ENCODE peak calls at places on chromosome 19, in eight cellular contexts. D, R, U, J, P, N, E and F are unnamed samples.

GRCh38 chr19:29745253-29745652 is 30.2 kb upstream of the C19orf12 start:
- DNase-seq in N (no peak), U (no peak), E (no peak), D (no peak), J (no peak), R (no peak), P (no peak), F (no peak)

GRCh38 chr19:50224986-50225747 is 21.7 kb downstream of the MYH14 start:
- DNase-seq in N (no peak), E (no peak), P (no peak), D (no peak), J (no peak), U (no peak), R (no peak), F (no peak)

GRCh38 chr19:56837004-56837403 is 3.5 kb downstream of the PEG3 start:
- DNase-seq in R (no peak), N (no peak), D (no peak), U (no peak), P (no peak), J (no peak), E (no peak), F (no peak)

GRCh38 chr19:3479177-3479818 is 1.0 kb downstream of the SMIM24 start:
- DNase-seq in N (peak; percentile 65), J (peak; percentile 84), E (peak; percentile 64), U (no peak), R (no peak), P (no peak), D (no peak), F (peak; percentile 69)

GRCh38 chr19:47417746-47418594 is 1.4 kb downstream of the MEIS3 start:
- DNase-seq in E (no peak), J (no peak), R (peak; percentile 8), N (no peak), U (no peak), P (no peak), D (no peak), F (no peak)

GRCh38 chr19:33248954-33249613 is 23.4 kb upstream of the SLC7A10 start:
- DNase-seq in E (no peak), P (no peak), U (no peak), J (peak; percentile 46), R (no peak), D (no peak), N (no peak), F (no peak)

GRCh38 chr19:10718205-10719196 is 622 bp downstream of the DNM2 start:
- DNase-seq in P (no peak), U (no peak), J (peak; percentile 48), N (no peak), E (peak; percentile 68), R (peak; percentile 8), D (no peak), F (peak; percentile 55)

GRCh38 chr19:12884926-12885748 is 1.9 kb downstream of the KLF1 start:
- DNase-seq in R (peak; percentile 16), J (peak; percentile 98), U (peak; percentile 70), P (peak; percentile 74), D (no peak), E (peak; percentile 89), N (peak; percentile 73), F (peak; percentile 80)

DNA sequence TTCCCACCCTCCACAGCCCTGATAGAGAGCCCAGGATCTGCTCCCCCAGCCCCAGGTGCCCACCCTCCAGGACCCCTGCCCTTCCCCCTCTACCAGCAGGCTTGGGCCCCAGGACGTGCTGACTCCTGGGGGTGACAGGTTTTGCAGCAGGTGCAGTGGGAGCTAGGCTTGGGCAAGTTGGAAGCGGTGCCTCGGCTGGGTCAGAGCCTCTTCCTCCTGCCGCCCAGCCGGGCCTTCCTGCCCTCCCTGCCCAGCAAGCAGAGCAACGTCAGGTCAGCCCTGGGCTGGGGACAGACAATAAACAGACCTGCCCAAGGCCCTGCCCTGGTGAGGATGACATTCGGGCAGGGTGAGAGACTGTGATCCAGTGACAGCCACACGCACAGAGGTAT is 9.2 kb upstream of the NCCRP1 start:
- DNase-seq in D (no peak), N (no peak), E (no peak), R (no peak), P (no peak), J (no peak), U (no peak), F (no peak)
- TF ChIP-seq CTCF in D (no peak), N (no peak), E (no peak), R (no peak), P (no peak), J (peak; percentile 56), U (no peak), F (no peak)

GRCh38 chr19:35848486-35848885 is 3.8 kb downstream of the NPHS1 start:
- DNase-seq in U (no peak), J (no peak), N (no peak), P (no peak), R (no peak), E (no peak), D (no peak), F (no peak)

GRCh38 chr19:35853038-35853756 is 893 bp upstream of the NPHS1 start:
- DNase-seq in P (no peak), J (no peak), E (no peak), U (no peak), R (no peak), N (no peak), D (no peak), F (no peak)

GRCh38 chr19:35848919-35849505 is 3.3 kb downstream of the NPHS1 start:
- DNase-seq in P (no peak), J (no peak), R (no peak), U (no peak), N (no peak), D (no peak), E (no peak), F (no peak)

GRCh38 chr19:35852029-35852780 is at the start of gene NPHS1:
- DNase-seq in E (no peak), U (no peak), D (no peak), R (no peak), P (no peak), N (no peak), J (no peak), F (no peak)

GRCh38 chr19:35851213-35852028 is 883 bp downstream of the NPHS1 start:
- DNase-seq in N (no peak), P (no peak), E (no peak), J (peak; percentile 59), U (no peak), D (no peak), R (no peak), F (no peak)
- TF ChIP-seq CTCF in N (no peak), P (no peak), E (no peak), J (peak; percentile 19), U (no peak), D (no peak), R (no peak), F (no peak)

GRCh38 chr19:30924670-30925069 is 424.6 kb downstream of the TSHZ3 start:
- DNase-seq in J (no peak), U (no peak), R (no peak), N (no peak), D (no peak), E (no peak), P (no peak), F (no peak)

GRCh38 chr19:30920238-30920637 is 429.0 kb downstream of the TSHZ3 start:
- DNase-seq in E (no peak), U (no peak), R (no peak), D (no peak), J (no peak), P (no peak), N (no peak), F (no peak)

GRCh38 chr19:30923096-30923495 is 426.1 kb downstream of the TSHZ3 start:
- DNase-seq in J (no peak), P (no peak), E (no peak), U (no peak), R (no peak), N (no peak), D (no peak), F (no peak)

DNA sequence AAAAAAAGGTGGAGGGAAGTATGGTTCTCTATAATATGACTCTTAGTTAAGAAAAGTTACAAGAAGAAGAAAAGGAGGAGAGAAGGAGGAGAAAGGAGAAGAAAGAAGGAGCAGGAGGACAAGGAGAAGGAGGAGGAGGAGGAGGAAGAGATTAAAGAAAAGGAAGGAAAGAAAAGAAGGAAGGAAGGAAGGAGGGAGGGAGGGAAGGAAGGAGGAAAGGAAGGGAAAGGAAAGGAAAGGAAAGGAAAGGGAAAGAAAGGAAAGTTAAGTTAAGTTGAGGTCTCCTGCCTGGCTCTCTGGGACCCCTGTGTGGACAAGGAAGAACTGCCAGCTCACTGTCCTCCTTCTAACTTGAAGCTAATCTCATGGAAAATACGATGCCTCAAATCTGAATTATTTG is 429.5 kb downstream of the TSHZ3 start:
- DNase-seq in R (no peak), E (no peak), D (no peak), N (no peak), P (no peak), U (no peak), J (no peak), F (no peak)
- TF ChIP-seq CTCF in R (no peak), E (no peak), D (no peak), N (no peak), P (no peak), U (no peak), J (no peak), F (no peak)

GRCh38 chr19:16442386-16443276 is 29.1 kb downstream of the EPS15L1 start:
- DNase-seq in N (no peak), D (no peak), P (no peak), E (no peak), R (no peak), J (no peak), U (no peak), F (no peak)

GRCh38 chr19:16444273-16444597 is 27.5 kb downstream of the EPS15L1 start:
- DNase-seq in J (no peak), E (peak; percentile 43), D (no peak), P (no peak), R (no peak), U (no peak), N (no peak), F (no peak)

GRCh38 chr19:16446108-16447014 is 25.4 kb downstream of the EPS15L1 start:
- DNase-seq in J (no peak), U (no peak), D (no peak), E (peak; percentile 90), N (peak; percentile 71), P (no peak), R (no peak), F (peak; percentile 65)

GRCh38 chr19:16447015-16447384 is 24.8 kb downstream of the EPS15L1 start:
- DNase-seq in D (peak; percentile 57), N (peak; percentile 79), E (peak; percentile 89), U (peak; percentile 75), J (peak; percentile 77), R (peak; percentile 83), P (peak; percentile 92), F (peak; percentile 68)

DNA sequence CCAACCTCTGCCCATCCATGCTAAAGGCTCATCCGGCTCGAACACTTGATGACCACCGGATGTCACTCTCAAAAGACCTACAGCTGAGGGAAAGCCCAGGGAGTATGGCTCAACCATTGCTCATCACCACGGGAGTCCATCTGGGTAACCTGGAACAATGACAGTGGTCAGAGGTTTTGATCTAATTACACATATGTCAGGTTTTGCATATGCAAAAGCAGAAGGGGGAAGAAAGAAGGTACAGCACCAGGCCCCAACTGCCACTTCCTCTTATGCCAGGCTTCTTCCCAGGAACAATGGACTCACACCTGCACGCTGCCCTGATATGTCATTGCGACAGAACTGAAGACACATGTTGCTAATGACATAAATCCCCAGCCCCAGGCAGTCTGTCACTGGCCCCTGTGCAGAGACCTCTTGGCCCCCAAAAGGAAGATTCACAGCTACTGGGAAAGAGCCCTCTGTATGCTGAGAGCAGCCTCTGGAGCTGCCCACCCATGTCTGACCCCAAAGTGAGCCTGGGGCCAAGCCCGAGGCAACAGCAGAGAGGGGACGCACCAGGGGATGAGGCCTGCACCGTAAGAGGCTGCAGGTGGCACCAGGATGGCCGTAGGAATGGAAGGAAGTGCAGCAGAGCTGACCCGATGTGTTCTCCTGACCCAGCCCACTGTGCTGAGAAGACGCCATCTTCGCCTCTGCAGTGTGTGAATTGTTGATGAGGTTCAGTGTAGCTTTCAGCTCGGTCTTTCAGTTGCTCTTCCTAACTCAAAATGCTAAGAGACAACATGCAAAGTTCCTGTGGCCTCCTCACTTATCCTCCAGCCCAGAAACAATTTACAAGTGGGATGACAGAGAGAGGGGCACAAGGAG is 26.3 kb downstream of the EPS15L1 start:
- DNase-seq in N (peak; percentile 76), E (peak; percentile 86), J (peak; percentile 22), R (peak; percentile 44), U (no peak), D (no peak), P (no peak), F (peak; percentile 69)
- TF ChIP-seq CTCF in N (no peak), E (no peak), J (no peak), R (no peak), U (no peak), D (no peak), P (no peak), F (no peak)